ENCODE peak calls at places on chromosomes 3 and 15, in seven cellular contexts. One of them, this sample, is unnamed.

GRCh38 chr3:64392001-64392400 is 166.7 kb upstream of the PRICKLE2 start:
- DNase-seq in CD4-positive, alpha-beta T cell: no peak
- DNase-seq in heart right ventricle: no peak
- DNase-seq in psoas muscle: no peak
- DNase-seq in CD8-positive, alpha-beta memory T cell: no peak
- DNase-seq in Panc1: no peak
- DNase-seq in tibial nerve: no peak
- DNase-seq in this sample: no peak

GRCh38 chr3:161510510-161511260 is 14.1 kb downstream of the OTOL1 start:
- DNase-seq in CD4-positive, alpha-beta T cell: no peak
- DNase-seq in heart right ventricle: no peak
- DNase-seq in psoas muscle: no peak
- DNase-seq in CD8-positive, alpha-beta memory T cell: no peak
- DNase-seq in Panc1: no peak
- DNase-seq in tibial nerve: no peak
- DNase-seq in this sample: no peak

GRCh38 chr3:134132961-134133360 is 103.2 kb upstream of the SLCO2A1 start:
- DNase-seq in CD4-positive, alpha-beta T cell: no peak
- DNase-seq in heart right ventricle: no peak
- DNase-seq in psoas muscle: no peak
- DNase-seq in CD8-positive, alpha-beta memory T cell: no peak
- DNase-seq in Panc1: no peak
- DNase-seq in tibial nerve: no peak
- DNase-seq in this sample: no peak

GRCh38 chr3:52039846-52040245 is 16.5 kb downstream of the DUSP7 start:
- DNase-seq in CD4-positive, alpha-beta T cell: no peak
- DNase-seq in heart right ventricle: peak; percentile 85
- DNase-seq in psoas muscle: peak; percentile 86
- DNase-seq in CD8-positive, alpha-beta memory T cell: no peak
- DNase-seq in Panc1: no peak
- DNase-seq in tibial nerve: peak; percentile 80
- DNase-seq in this sample: peak; percentile 98

GRCh38 chr15:68798695-68799094 is 22.0 kb downstream of the ANP32A start:
- DNase-seq in CD4-positive, alpha-beta T cell: no peak
- DNase-seq in heart right ventricle: no peak
- DNase-seq in psoas muscle: no peak
- DNase-seq in CD8-positive, alpha-beta memory T cell: no peak
- DNase-seq in Panc1: no peak
- DNase-seq in tibial nerve: no peak
- DNase-seq in this sample: no peak

GRCh38 chr3:58683001-58683845 is 16.6 kb upstream of the FAM3D start:
- DNase-seq in CD4-positive, alpha-beta T cell: no peak
- DNase-seq in heart right ventricle: no peak
- DNase-seq in psoas muscle: no peak
- DNase-seq in CD8-positive, alpha-beta memory T cell: no peak
- DNase-seq in Panc1: no peak
- DNase-seq in tibial nerve: no peak
- DNase-seq in this sample: no peak

GRCh38 chr15:78093242-78094020 is 1.1 kb downstream of the SH2D7 start:
- DNase-seq in CD4-positive, alpha-beta T cell: no peak
- DNase-seq in heart right ventricle: no peak
- DNase-seq in psoas muscle: no peak
- DNase-seq in CD8-positive, alpha-beta memory T cell: no peak
- DNase-seq in Panc1: no peak
- DNase-seq in tibial nerve: no peak
- DNase-seq in this sample: no peak

GRCh38 chr15:89806565-89807550 is 7.8 kb downstream of the ANPEP start:
- DNase-seq in CD4-positive, alpha-beta T cell: no peak
- DNase-seq in heart right ventricle: no peak
- DNase-seq in psoas muscle: peak; percentile 38
- DNase-seq in CD8-positive, alpha-beta memory T cell: no peak
- DNase-seq in Panc1: no peak
- DNase-seq in tibial nerve: no peak
- DNase-seq in this sample: no peak

GRCh38 chr15:40388941-40389823 is 6.7 kb downstream of the KNSTRN start:
- DNase-seq in CD4-positive, alpha-beta T cell: no peak
- DNase-seq in heart right ventricle: no peak
- DNase-seq in psoas muscle: no peak
- DNase-seq in CD8-positive, alpha-beta memory T cell: no peak
- DNase-seq in Panc1: no peak
- DNase-seq in tibial nerve: no peak
- DNase-seq in this sample: no peak

GRCh38 chr3:177743491-177743890 is 546.2 kb upstream of the TBL1XR1 start:
- DNase-seq in CD4-positive, alpha-beta T cell: no peak
- DNase-seq in heart right ventricle: no peak
- DNase-seq in psoas muscle: no peak
- DNase-seq in CD8-positive, alpha-beta memory T cell: no peak
- DNase-seq in Panc1: no peak
- DNase-seq in tibial nerve: no peak
- DNase-seq in this sample: no peak

GRCh38 chr3:177749836-177750235 is 552.6 kb upstream of the TBL1XR1 start:
- DNase-seq in CD4-positive, alpha-beta T cell: no peak
- DNase-seq in heart right ventricle: no peak
- DNase-seq in psoas muscle: no peak
- DNase-seq in CD8-positive, alpha-beta memory T cell: no peak
- DNase-seq in Panc1: no peak
- DNase-seq in tibial nerve: no peak
- DNase-seq in this sample: no peak

GRCh38 chr3:177746259-177747021 is 549.2 kb upstream of the TBL1XR1 start:
- DNase-seq in CD4-positive, alpha-beta T cell: no peak
- DNase-seq in heart right ventricle: no peak
- DNase-seq in psoas muscle: no peak
- DNase-seq in CD8-positive, alpha-beta memory T cell: no peak
- DNase-seq in Panc1: no peak
- DNase-seq in tibial nerve: no peak
- DNase-seq in this sample: no peak

GRCh38 chr3:177742273-177742672 is 545.0 kb upstream of the TBL1XR1 start:
- DNase-seq in CD4-positive, alpha-beta T cell: no peak
- DNase-seq in heart right ventricle: no peak
- DNase-seq in psoas muscle: no peak
- DNase-seq in CD8-positive, alpha-beta memory T cell: no peak
- DNase-seq in Panc1: no peak
- DNase-seq in tibial nerve: no peak
- DNase-seq in this sample: no peak

GRCh38 chr3:177744873-177745646 is 547.8 kb upstream of the TBL1XR1 start:
- DNase-seq in CD4-positive, alpha-beta T cell: no peak
- DNase-seq in heart right ventricle: no peak
- DNase-seq in psoas muscle: no peak
- DNase-seq in CD8-positive, alpha-beta memory T cell: no peak
- DNase-seq in Panc1: no peak
- DNase-seq in tibial nerve: no peak
- DNase-seq in this sample: no peak
- H3K27ac ChIP-seq in CD4-positive, alpha-beta T cell: no peak overlapping the region
- H3K27ac ChIP-seq in heart right ventricle: peak overlapping the region; percentile 36
- H3K27ac ChIP-seq in psoas muscle: no peak overlapping the region
- H3K27ac ChIP-seq in CD8-positive, alpha-beta memory T cell: no peak overlapping the region
- H3K27ac ChIP-seq in Panc1: no peak overlapping the region
- H3K27ac ChIP-seq in tibial nerve: no peak overlapping the region
- H3K27ac ChIP-seq in this sample: no peak overlapping the region

GRCh38 chr3:40800343-40800742 is 275.6 kb downstream of the ZNF621 start:
- DNase-seq in CD4-positive, alpha-beta T cell: no peak
- DNase-seq in heart right ventricle: no peak
- DNase-seq in psoas muscle: no peak
- DNase-seq in CD8-positive, alpha-beta memory T cell: no peak
- DNase-seq in Panc1: peak; percentile 5
- DNase-seq in tibial nerve: no peak
- DNase-seq in this sample: no peak
- H3K27ac ChIP-seq in CD4-positive, alpha-beta T cell: no peak overlapping the region
- H3K27ac ChIP-seq in heart right ventricle: no peak overlapping the region
- H3K27ac ChIP-seq in psoas muscle: peak overlapping the region; percentile 46
- H3K27ac ChIP-seq in CD8-positive, alpha-beta memory T cell: no peak overlapping the region
- H3K27ac ChIP-seq in Panc1: no peak overlapping the region
- H3K27ac ChIP-seq in tibial nerve: no peak overlapping the region
- H3K27ac ChIP-seq in this sample: no peak overlapping the region

GRCh38 chr3:21955406-21955805 is 204.4 kb upstream of the ZNF385D start:
- DNase-seq in CD4-positive, alpha-beta T cell: no peak
- DNase-seq in heart right ventricle: no peak
- DNase-seq in psoas muscle: no peak
- DNase-seq in CD8-positive, alpha-beta memory T cell: no peak
- DNase-seq in Panc1: no peak
- DNase-seq in tibial nerve: no peak
- DNase-seq in this sample: no peak

GRCh38 chr3:21962456-21962855 is 211.4 kb upstream of the ZNF385D start:
- DNase-seq in CD4-positive, alpha-beta T cell: no peak
- DNase-seq in heart right ventricle: no peak
- DNase-seq in psoas muscle: no peak
- DNase-seq in CD8-positive, alpha-beta memory T cell: no peak
- DNase-seq in Panc1: no peak
- DNase-seq in tibial nerve: no peak
- DNase-seq in this sample: no peak

GRCh38 chr3:21954709-21955108 is 203.7 kb upstream of the ZNF385D start:
- DNase-seq in CD4-positive, alpha-beta T cell: no peak
- DNase-seq in heart right ventricle: no peak
- DNase-seq in psoas muscle: no peak
- DNase-seq in CD8-positive, alpha-beta memory T cell: no peak
- DNase-seq in Panc1: no peak
- DNase-seq in tibial nerve: no peak
- DNase-seq in this sample: no peak

GRCh38 chr3:21960033-21960432 is 209.0 kb upstream of the ZNF385D start:
- DNase-seq in CD4-positive, alpha-beta T cell: no peak
- DNase-seq in heart right ventricle: no peak
- DNase-seq in psoas muscle: no peak
- DNase-seq in CD8-positive, alpha-beta memory T cell: no peak
- DNase-seq in Panc1: no peak
- DNase-seq in tibial nerve: no peak
- DNase-seq in this sample: no peak
- H3K27ac ChIP-seq in CD4-positive, alpha-beta T cell: no peak overlapping the region
- H3K27ac ChIP-seq in heart right ventricle: no peak overlapping the region
- H3K27ac ChIP-seq in psoas muscle: no peak overlapping the region
- H3K27ac ChIP-seq in CD8-positive, alpha-beta memory T cell: no peak overlapping the region
- H3K27ac ChIP-seq in Panc1: no peak overlapping the region
- H3K27ac ChIP-seq in tibial nerve: no peak overlapping the region
- H3K27ac ChIP-seq in this sample: no peak overlapping the region

GRCh38 chr15:58460872-58461271 is 29.1 kb downstream of the LIPC start:
- DNase-seq in CD4-positive, alpha-beta T cell: no peak
- DNase-seq in heart right ventricle: no peak
- DNase-seq in psoas muscle: no peak
- DNase-seq in CD8-positive, alpha-beta memory T cell: no peak
- DNase-seq in Panc1: no peak
- DNase-seq in tibial nerve: no peak
- DNase-seq in this sample: no peak
- H3K27ac ChIP-seq in CD4-positive, alpha-beta T cell: no peak overlapping the region
- H3K27ac ChIP-seq in heart right ventricle: peak overlapping the region; percentile 71
- H3K27ac ChIP-seq in psoas muscle: no peak overlapping the region
- H3K27ac ChIP-seq in CD8-positive, alpha-beta memory T cell: no peak overlapping the region
- H3K27ac ChIP-seq in Panc1: no peak overlapping the region
- H3K27ac ChIP-seq in tibial nerve: no peak overlapping the region
- H3K27ac ChIP-seq in this sample: no peak overlapping the region

DNA sequence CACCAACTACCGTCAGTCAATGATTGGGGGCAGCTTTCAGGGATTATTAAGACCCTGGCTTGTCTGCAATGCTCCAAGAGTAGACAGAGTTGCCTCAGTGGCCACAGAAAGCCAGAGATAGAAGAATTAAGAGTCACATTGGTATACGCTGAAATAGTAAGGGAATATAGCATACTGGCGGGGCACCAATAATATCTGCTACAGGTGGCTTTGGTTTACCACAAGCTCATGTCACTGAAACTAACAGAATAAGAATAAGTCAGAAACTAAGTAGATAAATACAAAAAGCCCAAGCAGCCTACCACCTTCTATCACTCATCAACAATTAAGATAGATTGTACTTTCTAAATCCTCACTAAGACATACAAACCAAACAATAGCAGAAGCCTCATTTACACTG is 2.5 kb upstream of the FHIT start:
- DNase-seq in CD4-positive, alpha-beta T cell: no peak
- DNase-seq in heart right ventricle: no peak
- DNase-seq in psoas muscle: no peak
- DNase-seq in CD8-positive, alpha-beta memory T cell: no peak
- DNase-seq in Panc1: no peak
- DNase-seq in tibial nerve: no peak
- DNase-seq in this sample: no peak
- H3K27ac ChIP-seq in CD4-positive, alpha-beta T cell: no peak overlapping the region
- H3K27ac ChIP-seq in heart right ventricle: no peak overlapping the region
- H3K27ac ChIP-seq in psoas muscle: no peak overlapping the region
- H3K27ac ChIP-seq in CD8-positive, alpha-beta memory T cell: no peak overlapping the region
- H3K27ac ChIP-seq in Panc1: no peak overlapping the region
- H3K27ac ChIP-seq in tibial nerve: no peak overlapping the region
- H3K27ac ChIP-seq in this sample: no peak overlapping the region

DNA sequence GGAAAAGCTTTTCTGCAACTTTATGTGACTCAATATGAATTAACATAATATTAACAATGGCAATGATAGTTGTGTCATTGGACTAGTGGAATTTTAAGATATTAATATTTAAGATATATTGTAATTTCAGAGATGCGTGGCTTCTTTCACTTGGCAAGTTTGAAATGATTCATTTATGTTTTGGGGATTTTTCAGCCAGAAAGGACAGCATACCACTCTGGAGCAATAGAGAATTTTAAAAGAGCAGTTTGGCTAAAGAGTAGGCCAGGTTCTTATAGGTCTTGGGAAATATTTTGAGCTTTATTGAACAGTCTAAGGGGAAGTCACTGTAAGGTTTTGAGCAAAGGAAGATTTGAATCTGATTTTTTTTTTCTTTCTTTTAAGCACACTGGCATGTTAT is 16.5 kb downstream of the GMPS start:
- DNase-seq in CD4-positive, alpha-beta T cell: no peak
- DNase-seq in heart right ventricle: no peak
- DNase-seq in psoas muscle: no peak
- DNase-seq in CD8-positive, alpha-beta memory T cell: no peak
- DNase-seq in Panc1: no peak
- DNase-seq in tibial nerve: no peak
- DNase-seq in this sample: no peak
- H3K27ac ChIP-seq in CD4-positive, alpha-beta T cell: no peak overlapping the region
- H3K27ac ChIP-seq in heart right ventricle: no peak overlapping the region
- H3K27ac ChIP-seq in psoas muscle: no peak overlapping the region
- H3K27ac ChIP-seq in CD8-positive, alpha-beta memory T cell: no peak overlapping the region
- H3K27ac ChIP-seq in Panc1: no peak overlapping the region
- H3K27ac ChIP-seq in tibial nerve: no peak overlapping the region
- H3K27ac ChIP-seq in this sample: no peak overlapping the region

GRCh38 chr3:12947504-12948369 is 106.4 kb upstream of the RPL32 start:
- DNase-seq in CD4-positive, alpha-beta T cell: no peak
- DNase-seq in heart right ventricle: peak; percentile 74
- DNase-seq in psoas muscle: peak; percentile 76
- DNase-seq in CD8-positive, alpha-beta memory T cell: no peak
- DNase-seq in Panc1: no peak
- DNase-seq in tibial nerve: peak; percentile 40
- DNase-seq in this sample: no peak

GRCh38 chr3:12946134-12946533 is 104.8 kb upstream of the RPL32 start:
- DNase-seq in CD4-positive, alpha-beta T cell: no peak
- DNase-seq in heart right ventricle: no peak
- DNase-seq in psoas muscle: no peak
- DNase-seq in CD8-positive, alpha-beta memory T cell: no peak
- DNase-seq in Panc1: no peak
- DNase-seq in tibial nerve: no peak
- DNase-seq in this sample: no peak

GRCh38 chr3:12948371-12948770 is 107.0 kb upstream of the RPL32 start:
- DNase-seq in CD4-positive, alpha-beta T cell: no peak
- DNase-seq in heart right ventricle: no peak
- DNase-seq in psoas muscle: no peak
- DNase-seq in CD8-positive, alpha-beta memory T cell: no peak
- DNase-seq in Panc1: no peak
- DNase-seq in tibial nerve: no peak
- DNase-seq in this sample: no peak

GRCh38 chr3:12946661-12947316 is 105.4 kb upstream of the RPL32 start:
- DNase-seq in CD4-positive, alpha-beta T cell: no peak
- DNase-seq in heart right ventricle: no peak
- DNase-seq in psoas muscle: no peak
- DNase-seq in CD8-positive, alpha-beta memory T cell: no peak
- DNase-seq in Panc1: no peak
- DNase-seq in tibial nerve: no peak
- DNase-seq in this sample: no peak

GRCh38 chr3:12948891-12949711 is 107.7 kb upstream of the RPL32 start:
- DNase-seq in CD4-positive, alpha-beta T cell: no peak
- DNase-seq in heart right ventricle: no peak
- DNase-seq in psoas muscle: no peak
- DNase-seq in CD8-positive, alpha-beta memory T cell: no peak
- DNase-seq in Panc1: no peak
- DNase-seq in tibial nerve: no peak
- DNase-seq in this sample: peak; percentile 46
- H3K27ac ChIP-seq in CD4-positive, alpha-beta T cell: no peak overlapping the region
- H3K27ac ChIP-seq in heart right ventricle: no peak overlapping the region
- H3K27ac ChIP-seq in psoas muscle: no peak overlapping the region
- H3K27ac ChIP-seq in CD8-positive, alpha-beta memory T cell: no peak overlapping the region
- H3K27ac ChIP-seq in Panc1: no peak overlapping the region
- H3K27ac ChIP-seq in tibial nerve: no peak overlapping the region
- H3K27ac ChIP-seq in this sample: peak overlapping the region; percentile 98

This sample was measured in substantia nigra.